ENCODE peak calls at places on chromosomes 12 and 14, in five cellular contexts. O, X, M, G and T are unnamed samples.
A peak's percentile ranks its signal among the peaks of the same experiment; 100 is the strongest.

GRCh38 chr12:127822743-127823433 is 444.1 kb upstream of the TMEM132C start:
- DNase-seq in O (no peak), X (no peak), M (no peak), G (no peak), T (no peak)

GRCh38 chr14:24324024-24324423 is 10.8 kb downstream of the ADCY4 start:
- DNase-seq in O (no peak), X (no peak), M (no peak), G (no peak), T (no peak)

GRCh38 chr12:67910360-67911292 is 78.6 kb upstream of the IFNG-AS1 start:
- DNase-seq in O (peak; percentile 98), X (no peak), M (no peak), G (peak; percentile 98), T (peak; percentile 73)

GRCh38 chr12:122934722-122935121 is 31.5 kb downstream of the ABCB9 start:
- DNase-seq in O (no peak), X (peak; percentile 32), M (no peak), G (no peak), T (no peak)

GRCh38 chr14:69685716-69686115 is 74.3 kb downstream of the SUSD6 start:
- DNase-seq in O (peak; percentile 75), X (no peak), M (peak; percentile 65), G (peak; percentile 72), T (peak; percentile 70)

GRCh38 chr12:103884316-103884715 is 43.3 kb upstream of the NT5DC3 start:
- DNase-seq in O (peak; percentile 73), X (peak; percentile 75), M (no peak), G (peak; percentile 66), T (peak; percentile 80)

GRCh38 chr14:54529811-54530210 is 20.1 kb downstream of the CGRRF1 start:
- DNase-seq in O (peak; percentile 73), X (no peak), M (no peak), G (peak; percentile 70), T (peak; percentile 74)

GRCh38 chr12:68378859-68379628 is 46.9 kb upstream of the MDM1 start:
- DNase-seq in O (peak; percentile 24), X (peak; percentile 86), M (no peak), G (no peak), T (peak; percentile 37)

GRCh38 chr14:54572316-54572715 is 5.4 kb downstream of the SAMD4A start:
- DNase-seq in O (peak; percentile 70), X (peak; percentile 31), M (no peak), G (peak; percentile 55), T (peak; percentile 54)

GRCh38 chr14:67129768-67130167 is 59.5 kb upstream of the GARIN2 start:
- DNase-seq in O (no peak), X (no peak), M (no peak), G (no peak), T (no peak)

GRCh38 chr12:68873316-68873715 is 59.7 kb downstream of the CPM start:
- DNase-seq in O (no peak), X (no peak), M (no peak), G (no peak), T (no peak)

GRCh38 chr12:67415473-67415872 is 146.3 kb downstream of the CAND1 start:
- DNase-seq in O (peak; percentile 67), X (peak; percentile 34), M (no peak), G (peak; percentile 64), T (peak; percentile 41)

GRCh38 chr14:52485350-52485960 is 66.8 kb downstream of the TXNDC16 start:
- DNase-seq in O (peak; percentile 19), X (no peak), M (no peak), G (no peak), T (no peak)

GRCh38 chr14:34718750-34719304 is 4.4 kb upstream of the CFL2 start:
- DNase-seq in O (peak; percentile 68), X (no peak), M (no peak), G (peak; percentile 58), T (no peak)

GRCh38 chr12:26935636-26936378 is 2.0 kb downstream of the INTS13 start:
- DNase-seq in O (no peak), X (peak; percentile 58), M (no peak), G (no peak), T (no peak)

GRCh38 chr14:83416476-83416875 is 1882.8 kb upstream of the SEL1L start:
- DNase-seq in O (peak; percentile 7), X (peak; percentile 56), M (no peak), G (no peak), T (no peak)

GRCh38 chr12:102010265-102010994 is 51.4 kb downstream of the WASHC3 start:
- DNase-seq in O (peak; percentile 8), X (peak; percentile 94), M (no peak), G (no peak), T (no peak)

GRCh38 chr12:109124878-109125648 is 8.7 kb downstream of the ACACB start:
- DNase-seq in O (no peak), X (no peak), M (no peak), G (no peak), T (no peak)

GRCh38 chr12:77894548-77894947 is 63.9 kb downstream of the NAV3 start:
- DNase-seq in O (no peak), X (no peak), M (no peak), G (no peak), T (peak; percentile 6)

GRCh38 chr12:77893918-77894317 is 63.2 kb downstream of the NAV3 start:
- DNase-seq in O (peak; percentile 34), X (no peak), M (peak; percentile 48), G (peak; percentile 67), T (peak; percentile 50)

GRCh38 chr12:77891531-77892147 is 60.9 kb downstream of the NAV3 start:
- DNase-seq in O (no peak), X (no peak), M (no peak), G (no peak), T (no peak)

GRCh38 chr12:77895699-77896098 is 65.0 kb downstream of the NAV3 start:
- DNase-seq in O (no peak), X (no peak), M (no peak), G (no peak), T (no peak)
- H3K4me3 ChIP-seq in O (no peak overlapping the region), X (no peak overlapping the region), M (no peak overlapping the region), G (no peak overlapping the region), T (no peak overlapping the region)

GRCh38 chr12:92775416-92775815 is 72.6 kb downstream of the PLEKHG7 start:
- DNase-seq in O (no peak), X (no peak), M (no peak), G (no peak), T (no peak)

GRCh38 chr12:92784356-92784755 is 81.6 kb downstream of the PLEKHG7 start:
- DNase-seq in O (no peak), X (no peak), M (no peak), G (peak; percentile 19), T (no peak)

GRCh38 chr12:92779902-92780301 is 77.1 kb downstream of the PLEKHG7 start:
- DNase-seq in O (peak; percentile 60), X (peak; percentile 50), M (no peak), G (peak; percentile 50), T (peak; percentile 65)

GRCh38 chr12:92778525-92778924 is 75.7 kb downstream of the PLEKHG7 start:
- DNase-seq in O (no peak), X (no peak), M (no peak), G (no peak), T (peak; percentile 44)
- H3K4me3 ChIP-seq in O (no peak overlapping the region), X (no peak overlapping the region), M (no peak overlapping the region), G (no peak overlapping the region), T (no peak overlapping the region)

DNA sequence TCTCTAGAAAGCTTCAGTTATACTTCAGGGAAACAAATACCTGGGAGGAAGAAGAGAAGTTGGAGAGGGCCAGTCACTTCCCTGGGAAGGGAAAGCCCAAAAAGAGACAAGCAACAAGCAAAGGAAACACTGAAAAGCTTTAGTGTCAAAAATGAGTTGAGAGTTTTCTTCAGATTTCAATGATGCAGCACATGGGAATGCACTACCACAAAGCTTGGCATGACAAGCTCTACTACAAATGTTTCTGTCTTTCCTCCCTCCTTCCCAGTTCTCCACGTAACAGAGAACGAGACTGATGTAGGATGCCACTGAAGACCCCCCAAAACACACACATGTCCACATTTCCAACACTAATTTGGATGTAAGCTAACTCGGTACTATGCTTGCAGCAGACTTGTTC is 26.8 kb upstream of the ADAMTS20 start:
- DNase-seq in O (no peak), X (no peak), M (no peak), G (peak; percentile 16), T (no peak)
- H3K4me3 ChIP-seq in O (no peak overlapping the region), X (no peak overlapping the region), M (no peak overlapping the region), G (no peak overlapping the region), T (no peak overlapping the region)

DNA sequence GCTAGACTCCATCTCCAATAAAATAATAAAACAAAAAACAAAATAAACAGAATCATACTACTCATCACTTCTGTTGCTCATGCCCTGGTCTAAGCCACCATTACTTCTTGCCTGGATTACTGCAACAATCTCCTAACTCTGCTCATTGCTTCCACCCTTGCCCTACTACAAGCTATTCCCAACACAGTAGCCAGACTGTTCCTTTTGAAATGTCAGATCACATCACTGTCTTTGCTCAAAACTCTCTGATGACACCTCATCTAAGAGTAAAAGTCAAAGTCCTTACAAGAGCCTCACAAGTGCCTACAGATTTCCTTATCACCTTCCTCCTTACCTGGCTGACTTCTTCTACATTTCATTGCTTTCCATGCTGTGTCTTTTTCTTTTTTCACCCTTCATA is 10.0 kb downstream of the FBXO33 start:
- DNase-seq in O (no peak), X (no peak), M (no peak), G (no peak), T (no peak)
- H3K4me3 ChIP-seq in O (no peak overlapping the region), X (no peak overlapping the region), M (no peak overlapping the region), G (no peak overlapping the region), T (no peak overlapping the region)

GRCh38 chr14:94386085-94387031 is 2.0 kb downstream of the SERPINA1 start:
- DNase-seq in O (no peak), X (no peak), M (peak; percentile 31), G (no peak), T (no peak)

GRCh38 chr14:94387051-94388026 is 1.1 kb downstream of the SERPINA1 start:
- DNase-seq in O (no peak), X (no peak), M (peak; percentile 19), G (no peak), T (no peak)

GRCh38 chr14:94389731-94390371 is 1.4 kb upstream of the SERPINA1 start:
- DNase-seq in O (no peak), X (no peak), M (no peak), G (no peak), T (no peak)

GRCh38 chr14:94388896-94389469 is 581 bp upstream of the SERPINA1 start:
- DNase-seq in O (no peak), X (no peak), M (peak; percentile 20), G (no peak), T (no peak)

DNA sequence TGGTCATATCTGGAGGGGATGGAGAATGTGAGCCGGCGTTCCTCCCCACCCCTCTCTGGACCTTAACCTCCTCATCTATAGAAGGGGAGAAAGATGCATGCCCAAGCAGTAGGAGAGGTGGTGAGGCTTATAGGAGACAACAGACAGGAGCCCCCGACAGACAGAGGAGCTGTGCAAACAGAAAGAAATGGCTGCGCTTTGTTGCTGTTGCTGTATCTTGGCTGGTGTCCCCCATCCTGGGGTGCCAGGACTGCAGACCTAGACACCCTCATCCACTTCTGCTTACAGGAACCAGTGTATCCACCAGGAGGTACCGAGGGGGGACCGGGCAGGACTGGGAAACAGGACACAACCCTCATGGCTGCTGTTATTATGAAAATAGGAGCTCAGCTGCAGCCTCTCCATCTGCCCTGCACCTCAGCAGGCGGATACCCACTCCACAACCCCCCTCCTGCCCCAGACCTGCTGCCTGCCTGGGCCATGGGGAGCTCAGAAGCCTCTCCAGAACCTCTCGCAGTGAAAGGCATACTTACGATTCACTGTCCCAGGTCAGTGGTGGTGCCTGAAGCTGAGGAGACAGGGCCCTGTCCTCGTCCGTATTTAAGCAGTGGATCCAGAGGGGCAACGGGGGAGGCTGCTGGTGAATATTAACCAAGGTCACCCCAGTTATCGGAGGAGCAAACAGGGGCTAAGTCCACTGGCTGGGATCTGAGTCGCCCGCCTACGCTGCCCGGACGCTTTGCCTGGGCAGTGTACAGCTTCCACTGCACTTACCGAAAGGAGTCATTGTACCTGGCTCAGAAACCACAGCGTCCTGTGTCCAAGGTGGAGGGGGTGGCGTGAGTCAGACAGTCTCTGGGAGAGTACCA is at the start of gene SERPINA1:
- DNase-seq in O (peak; percentile 18), X (no peak), M (peak; percentile 89), G (peak; percentile 51), T (no peak)
- H3K4me3 ChIP-seq in O (no peak within 1 kb of the TSS), X (no peak within 1 kb of the TSS), M (peak within 1 kb of the TSS; percentile 93), G (no peak within 1 kb of the TSS), T (no peak within 1 kb of the TSS)

GRCh38 chr12:52687527-52688385 is 7.5 kb upstream of the KRT1 start:
- DNase-seq in O (no peak), X (no peak), M (no peak), G (no peak), T (no peak)
- H3K4me3 ChIP-seq in O (no peak overlapping the region), X (no peak overlapping the region), M (no peak overlapping the region), G (no peak overlapping the region), T (no peak overlapping the region)